ENCODE peak calls at places on chromosomes 13 and 19, in four cellular contexts. One of them, this sample, is unnamed.

GRCh38 chr19:13016245-13016627 is 21.0 kb downstream of the NFIX start:
- DNase-seq in fibroblast of lung: no peak
- DNase-seq in GM23248: no peak
- DNase-seq in mammary epithelial cell: no peak
- DNase-seq in this sample: no peak

GRCh38 chr19:35557539-35558399 is 5.7 kb downstream of the ATP4A start:
- DNase-seq in fibroblast of lung: peak; percentile 48
- DNase-seq in GM23248: peak; percentile 55
- DNase-seq in mammary epithelial cell: peak; percentile 52
- DNase-seq in this sample: peak; percentile 78

GRCh38 chr13:30616927-30617314 is 799 bp upstream of the USPL1 start:
- DNase-seq in fibroblast of lung: peak; percentile 96
- DNase-seq in GM23248: peak; percentile 91
- DNase-seq in mammary epithelial cell: peak; percentile 82
- DNase-seq in this sample: peak; percentile 86

GRCh38 chr19:55537741-55538111 is 793 bp upstream of the SBK2 start:
- DNase-seq in GM23248: peak; percentile 45
- DNase-seq in fibroblast of lung: no peak
- DNase-seq in mammary epithelial cell: no peak
- DNase-seq in this sample: no peak

GRCh38 chr13:33285420-33286124 is at the start of gene STARD13:
- DNase-seq in mammary epithelial cell: peak; percentile 96
- DNase-seq in fibroblast of lung: peak; percentile 98
- DNase-seq in GM23248: peak; percentile 99
- DNase-seq in this sample: peak; percentile 96

GRCh38 chr13:102548811-102549210 is 48.0 kb upstream of the TPP2 start:
- DNase-seq in GM23248: peak; percentile 6
- DNase-seq in mammary epithelial cell: no peak
- DNase-seq in fibroblast of lung: no peak
- DNase-seq in this sample: no peak

GRCh38 chr19:12782424-12783225 is 7.3 kb upstream of the HOOK2 start:
- DNase-seq in mammary epithelial cell: peak; percentile 59
- DNase-seq in fibroblast of lung: peak; percentile 85
- DNase-seq in GM23248: peak; percentile 84
- DNase-seq in this sample: peak; percentile 89

GRCh38 chr13:62125451-62125850 is 709.8 kb upstream of the PCDH20 start:
- DNase-seq in fibroblast of lung: no peak
- DNase-seq in GM23248: no peak
- DNase-seq in mammary epithelial cell: no peak
- DNase-seq in this sample: no peak

GRCh38 chr19:36456831-36457230 is 32.5 kb downstream of the ZNF566 start:
- DNase-seq in GM23248: no peak
- DNase-seq in fibroblast of lung: no peak
- DNase-seq in mammary epithelial cell: no peak
- DNase-seq in this sample: no peak

GRCh38 chr13:69856331-69856730 is 251.3 kb upstream of the ATXN8OS start:
- DNase-seq in mammary epithelial cell: no peak
- DNase-seq in fibroblast of lung: no peak
- DNase-seq in GM23248: no peak
- DNase-seq in this sample: peak; percentile 46

GRCh38 chr13:110628477-110628793 is 13.1 kb downstream of the NAXD start:
- DNase-seq in GM23248: no peak
- DNase-seq in mammary epithelial cell: no peak
- DNase-seq in fibroblast of lung: no peak
- DNase-seq in this sample: peak; percentile 72

GRCh38 chr13:50400930-50401553 is 385.8 kb downstream of the KCNRG start:
- DNase-seq in fibroblast of lung: peak; percentile 84
- DNase-seq in GM23248: peak; percentile 90
- DNase-seq in mammary epithelial cell: peak; percentile 89
- DNase-seq in this sample: no peak

GRCh38 chr19:33906578-33907335 is 110.1 kb downstream of the KCTD15 start:
- DNase-seq in mammary epithelial cell: peak; percentile 37
- DNase-seq in fibroblast of lung: peak; percentile 8
- DNase-seq in GM23248: peak; percentile 35
- DNase-seq in this sample: peak; percentile 28
- TF ChIP-seq EZH2 in mammary epithelial cell: no peak
- TF ChIP-seq EZH2 in fibroblast of lung: no peak
- TF ChIP-seq EZH2 in GM23248: no peak
- TF ChIP-seq EZH2 in this sample: no peak

GRCh38 chr19:982567-983170 is 1.5 kb upstream of the WDR18 start:
- DNase-seq in fibroblast of lung: peak; percentile 42
- DNase-seq in GM23248: peak; percentile 80
- DNase-seq in mammary epithelial cell: peak; percentile 52
- DNase-seq in this sample: peak; percentile 88
- TF ChIP-seq EZH2 in fibroblast of lung: no peak
- TF ChIP-seq EZH2 in GM23248: no peak
- TF ChIP-seq EZH2 in mammary epithelial cell: no peak
- TF ChIP-seq EZH2 in this sample: no peak

DNA sequence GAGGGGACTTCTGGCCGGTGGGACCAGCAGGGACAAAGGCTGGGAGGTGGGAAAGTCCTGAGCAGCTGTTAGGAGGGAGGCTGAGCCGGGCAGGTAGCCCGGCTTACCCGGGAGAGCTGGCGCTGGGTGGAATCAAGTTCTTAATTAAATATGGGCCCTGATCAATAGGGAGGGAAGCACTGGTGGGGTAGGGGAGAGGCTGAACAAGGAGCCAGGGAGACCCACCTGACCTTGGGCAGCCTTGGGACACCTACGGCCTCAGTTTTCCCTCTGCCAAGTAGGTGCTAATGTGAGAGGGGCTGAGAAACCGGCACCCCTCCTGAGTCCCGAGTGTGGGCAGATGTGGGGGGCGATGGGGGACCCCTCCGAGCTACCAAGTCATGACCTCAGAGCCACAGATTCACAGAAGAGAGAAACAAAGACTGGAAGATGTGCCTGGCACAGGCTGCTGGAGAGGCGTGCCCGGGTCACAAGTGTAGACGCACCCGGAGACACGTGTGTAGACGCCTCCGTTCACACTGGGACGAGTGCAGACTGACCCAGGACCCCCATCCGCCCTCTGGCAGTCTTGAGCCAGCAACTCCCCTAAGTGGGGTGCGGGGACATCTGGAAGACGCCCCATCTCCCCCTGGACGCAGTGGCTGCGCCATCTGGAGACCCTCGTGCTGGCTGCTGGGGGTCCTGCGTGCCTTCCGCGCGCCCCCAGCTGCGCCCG is 8.4 kb downstream of the ONECUT3 start:
- DNase-seq in GM23248: no peak
- DNase-seq in mammary epithelial cell: no peak
- DNase-seq in fibroblast of lung: no peak
- DNase-seq in this sample: no peak
- TF ChIP-seq EZH2 in GM23248: no peak
- TF ChIP-seq EZH2 in mammary epithelial cell: no peak
- TF ChIP-seq EZH2 in fibroblast of lung: peak; percentile 86
- TF ChIP-seq EZH2 in this sample: no peak

DNA sequence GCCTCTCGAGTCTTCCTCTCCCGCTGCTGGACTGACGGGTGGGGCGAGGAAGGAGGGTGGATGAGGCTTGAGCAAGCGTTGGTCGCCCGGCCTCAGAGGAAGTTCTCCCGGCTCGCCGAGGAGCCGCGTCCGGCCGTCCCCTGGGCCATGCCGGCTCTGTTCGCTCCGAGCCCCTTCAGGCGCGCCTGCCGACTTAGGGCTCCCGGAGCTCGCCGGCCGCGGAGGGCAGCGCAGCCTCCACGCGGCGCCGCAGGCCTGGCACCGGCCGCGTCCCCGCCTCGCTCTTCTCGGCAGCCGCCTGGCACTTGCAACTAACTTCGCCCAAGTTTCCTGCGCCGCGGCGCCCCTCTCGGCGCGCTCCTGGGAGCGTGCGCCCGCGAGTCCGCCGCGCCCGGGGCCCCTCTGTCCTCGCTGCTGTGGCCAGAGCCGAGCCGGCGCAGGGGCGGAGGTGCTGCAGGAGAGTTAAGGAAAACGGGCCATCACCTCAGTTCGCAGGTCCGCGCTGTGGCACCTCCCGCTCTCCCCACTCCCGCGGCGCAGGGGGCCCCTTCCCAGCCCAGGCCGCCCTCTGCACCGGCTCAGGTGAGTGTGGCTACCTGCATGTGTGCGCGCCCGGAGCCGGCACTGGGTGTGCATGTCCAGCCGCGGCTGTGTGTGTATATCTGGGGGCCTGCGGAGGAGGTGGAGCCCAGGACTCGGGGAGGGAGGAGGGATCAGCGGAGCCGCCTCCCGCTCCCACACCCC is 639 bp upstream of the SOX21 start:
- DNase-seq in mammary epithelial cell: peak; percentile 39
- DNase-seq in GM23248: peak; percentile 70
- DNase-seq in fibroblast of lung: peak; percentile 59
- DNase-seq in this sample: peak; percentile 73
- TF ChIP-seq EZH2 in mammary epithelial cell: no peak
- TF ChIP-seq EZH2 in GM23248: no peak
- TF ChIP-seq EZH2 in fibroblast of lung: no peak
- TF ChIP-seq EZH2 in this sample: no peak

GRCh38 chr13:99978781-99979452 is 2.7 kb upstream of the ZIC2 start:
- DNase-seq in fibroblast of lung: no peak
- DNase-seq in GM23248: no peak
- DNase-seq in mammary epithelial cell: no peak
- DNase-seq in this sample: peak; percentile 30
- TF ChIP-seq EZH2 in fibroblast of lung: peak; percentile 35
- TF ChIP-seq EZH2 in GM23248: peak; percentile 90
- TF ChIP-seq EZH2 in mammary epithelial cell: peak; percentile 74
- TF ChIP-seq EZH2 in this sample: no peak

GRCh38 chr19:1469936-1470863 is 8.8 kb downstream of the C19orf25 start:
- DNase-seq in GM23248: peak; percentile 65
- DNase-seq in mammary epithelial cell: no peak
- DNase-seq in fibroblast of lung: no peak
- DNase-seq in this sample: peak; percentile 60

GRCh38 chr19:1467512-1468273 is 11.3 kb downstream of the C19orf25 start:
- DNase-seq in GM23248: no peak
- DNase-seq in fibroblast of lung: no peak
- DNase-seq in mammary epithelial cell: no peak
- DNase-seq in this sample: no peak

GRCh38 chr19:1469200-1469935 is 9.6 kb downstream of the C19orf25 start:
- DNase-seq in mammary epithelial cell: no peak
- DNase-seq in fibroblast of lung: no peak
- DNase-seq in GM23248: peak; percentile 59
- DNase-seq in this sample: no peak

GRCh38 chr19:1467228-1467511 is 11.8 kb downstream of the C19orf25 start:
- DNase-seq in GM23248: no peak
- DNase-seq in fibroblast of lung: no peak
- DNase-seq in mammary epithelial cell: no peak
- DNase-seq in this sample: no peak

DNA sequence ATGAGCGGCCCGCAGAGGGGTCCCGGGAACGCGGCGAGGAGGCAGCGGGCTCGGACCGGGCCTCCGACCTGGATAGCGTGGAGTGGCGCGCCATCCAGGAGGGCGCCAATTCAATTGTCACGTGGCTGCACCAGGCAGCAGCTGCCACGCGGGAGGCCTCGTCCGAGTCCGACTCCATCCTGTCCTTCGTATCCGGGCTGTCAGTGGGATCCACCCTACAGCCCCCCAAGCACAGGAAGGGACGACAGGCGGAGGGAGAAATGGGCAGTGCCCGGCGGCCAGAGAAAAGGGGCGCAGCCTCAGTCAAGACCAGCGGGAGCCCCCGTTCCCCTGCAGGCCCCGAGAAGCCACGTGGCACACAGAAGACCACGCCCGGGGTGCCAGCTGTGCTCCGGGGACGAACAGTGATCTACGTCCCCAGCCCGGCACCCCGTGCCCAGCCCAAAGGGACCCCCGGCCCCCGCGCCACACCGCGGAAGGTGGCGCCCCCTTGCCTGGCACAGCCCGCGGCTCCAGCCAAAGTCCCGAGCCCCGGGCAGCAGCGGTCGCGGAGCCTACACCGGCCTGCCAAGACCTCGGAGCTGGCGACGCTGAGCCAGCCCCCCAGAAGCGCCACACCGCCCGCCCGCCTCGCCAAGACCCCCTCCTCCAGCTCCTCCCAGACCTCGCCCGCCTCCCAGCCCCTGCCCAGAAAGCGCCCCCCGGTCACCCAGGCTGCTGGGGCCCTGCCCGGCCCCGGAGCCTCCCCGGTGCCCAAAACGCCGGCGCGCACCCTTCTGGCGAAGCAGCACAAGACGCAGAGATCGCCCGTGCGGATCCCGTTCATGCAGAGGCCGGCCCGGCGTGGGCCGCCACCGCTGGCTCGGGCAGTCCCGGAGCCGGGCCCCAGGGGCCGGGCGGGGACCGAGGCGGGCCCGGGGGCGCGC is 10.5 kb downstream of the C19orf25 start:
- DNase-seq in fibroblast of lung: peak; percentile 26
- DNase-seq in mammary epithelial cell: peak; percentile 50
- DNase-seq in GM23248: peak; percentile 83
- DNase-seq in this sample: peak; percentile 59
- TF ChIP-seq EZH2 in fibroblast of lung: peak; percentile 94
- TF ChIP-seq EZH2 in mammary epithelial cell: peak; percentile 76
- TF ChIP-seq EZH2 in GM23248: peak; percentile 71
- TF ChIP-seq EZH2 in this sample: peak; percentile 94

DNA sequence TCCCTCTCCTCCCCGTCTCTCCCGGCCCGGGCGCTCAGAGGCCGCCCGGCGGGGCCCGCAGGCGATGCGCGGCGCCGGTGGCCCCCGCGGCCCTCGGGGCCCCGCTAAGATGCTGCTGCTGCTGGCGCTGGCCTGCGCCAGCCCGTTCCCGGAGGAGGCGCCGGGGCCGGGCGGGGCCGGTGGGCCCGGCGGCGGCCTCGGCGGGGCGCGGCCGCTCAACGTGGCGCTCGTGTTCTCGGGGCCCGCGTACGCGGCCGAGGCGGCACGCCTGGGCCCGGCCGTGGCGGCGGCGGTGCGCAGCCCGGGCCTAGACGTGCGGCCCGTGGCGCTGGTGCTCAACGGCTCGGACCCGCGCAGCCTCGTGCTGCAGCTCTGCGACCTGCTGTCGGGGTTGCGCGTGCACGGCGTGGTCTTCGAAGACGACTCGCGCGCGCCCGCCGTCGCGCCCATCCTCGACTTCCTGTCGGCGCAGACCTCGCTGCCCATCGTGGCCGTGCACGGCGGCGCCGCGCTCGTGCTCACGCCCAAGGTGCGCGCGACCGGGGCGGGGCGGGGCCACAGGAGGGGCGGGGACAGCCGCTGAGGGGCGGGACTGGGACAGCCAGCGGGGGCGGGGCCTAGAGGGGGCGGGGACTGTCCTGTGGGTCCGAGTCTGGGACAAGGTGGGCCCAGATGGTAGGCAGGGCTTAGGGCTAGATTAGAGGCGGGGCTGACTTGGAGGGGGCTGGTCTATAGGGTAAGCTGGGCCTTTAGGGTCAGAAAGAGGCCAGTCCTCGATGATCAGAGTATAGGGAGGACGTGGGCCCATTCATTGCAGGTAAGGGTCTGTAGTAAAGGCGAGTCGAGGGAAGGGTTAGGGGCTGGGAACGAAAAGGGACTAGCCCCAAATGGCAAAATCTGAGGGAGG is 5.1 kb downstream of the GRIN2D start:
- DNase-seq in GM23248: peak; percentile 93
- DNase-seq in fibroblast of lung: peak; percentile 79
- DNase-seq in mammary epithelial cell: peak; percentile 42
- DNase-seq in this sample: peak; percentile 90
- TF ChIP-seq EZH2 in GM23248: no peak
- TF ChIP-seq EZH2 in fibroblast of lung: no peak
- TF ChIP-seq EZH2 in mammary epithelial cell: no peak
- TF ChIP-seq EZH2 in this sample: no peak

GRCh38 chr19:7873304-7874079 is 698 bp downstream of the PRR36 start:
- DNase-seq in mammary epithelial cell: no peak
- DNase-seq in fibroblast of lung: no peak
- DNase-seq in GM23248: no peak
- DNase-seq in this sample: peak; percentile 25
- TF ChIP-seq EZH2 in mammary epithelial cell: no peak
- TF ChIP-seq EZH2 in fibroblast of lung: peak; percentile 93
- TF ChIP-seq EZH2 in GM23248: peak; percentile 88
- TF ChIP-seq EZH2 in this sample: no peak

GRCh38 chr13:28531195-28531955 is 36.4 kb upstream of the FLT1 start:
- DNase-seq in fibroblast of lung: peak; percentile 17
- DNase-seq in GM23248: peak; percentile 64
- DNase-seq in mammary epithelial cell: no peak
- DNase-seq in this sample: peak; percentile 44
- TF ChIP-seq EZH2 in fibroblast of lung: no peak
- TF ChIP-seq EZH2 in GM23248: no peak
- TF ChIP-seq EZH2 in mammary epithelial cell: peak; percentile 97
- TF ChIP-seq EZH2 in this sample: peak; percentile 83